ENCODE peak calls at places on chromosomes 6 and 20, in four cellular contexts. F, X, M and T are unnamed samples.
A peak's percentile ranks its signal among the peaks of the same experiment; 100 is the strongest.

GRCh38 chr6:169397684-169398083 is 144.0 kb upstream of the THBS2 start:
- DNase-seq in F (no peak), X (no peak), M (peak; percentile 52), T (no peak)

GRCh38 chr20:52048365-52048764 is 143.2 kb downstream of the ZFP64 start:
- DNase-seq in F (no peak), X (no peak), M (no peak), T (no peak)

GRCh38 chr6:111173946-111174345 is 86.6 kb downstream of the SLC16A10 start:
- DNase-seq in F (no peak), X (no peak), M (no peak), T (no peak)

GRCh38 chr6:122405417-122405816 is 6.0 kb downstream of the HSF2 start:
- DNase-seq in F (peak; percentile 8), X (no peak), M (peak; percentile 35), T (no peak)

GRCh38 chr6:123810214-123810613 is 6.5 kb downstream of the NKAIN2 start:
- DNase-seq in F (no peak), X (no peak), M (no peak), T (no peak)

GRCh38 chr6:138468320-138469015 is 30.8 kb downstream of the NHSL1 start:
- DNase-seq in F (peak; percentile 79), X (no peak), M (peak; percentile 65), T (no peak)

GRCh38 chr20:64033981-64034493 is 1.9 kb upstream of the C20orf204 start:
- DNase-seq in F (no peak), X (no peak), M (no peak), T (no peak)

GRCh38 chr20:1299522-1299921 is 29.4 kb downstream of the SDCBP2 start:
- DNase-seq in F (no peak), X (peak; percentile 26), M (peak; percentile 38), T (peak; percentile 49)

GRCh38 chr20:20665200-20665599 is 47.2 kb downstream of the RALGAPA2 start:
- DNase-seq in F (no peak), X (no peak), M (no peak), T (no peak)

GRCh38 chr6:153956807-153957206 is 82.2 kb upstream of the OPRM1 start:
- DNase-seq in F (peak; percentile 25), X (no peak), M (peak; percentile 71), T (no peak)

GRCh38 chr20:50921055-50921454 is 10.2 kb downstream of the ADNP start:
- DNase-seq in F (peak; percentile 35), X (no peak), M (peak; percentile 24), T (no peak)

GRCh38 chr20:47735412-47736400 is 49.6 kb downstream of the SULF2 start:
- DNase-seq in F (no peak), X (no peak), M (no peak), T (peak; percentile 40)

GRCh38 chr6:29737707-29738630 is 14.7 kb downstream of the HLA-F start:
- DNase-seq in F (peak; percentile 74), X (peak; percentile 66), M (peak; percentile 81), T (peak; percentile 80)

GRCh38 chr6:56671651-56672461 is 29.2 kb upstream of the DST start:
- DNase-seq in F (no peak), X (no peak), M (no peak), T (no peak)

GRCh38 chr6:33036512-33036911 is 27.1 kb upstream of the HLA-DOA start:
- DNase-seq in F (no peak), X (no peak), M (no peak), T (no peak)

GRCh38 chr6:157392927-157393666 is 12.1 kb downstream of the ZDHHC14 start:
- DNase-seq in F (no peak), X (no peak), M (no peak), T (no peak)